ENCODE peak calls at places on chromosomes 7 and 10, in ten cellular contexts. F, O, K, U, G, H, T, V, M and C are unnamed samples. For H3K4me1, the result is how much of the 10 kb centered on the place peaks cover.

GRCh38 chr7:18689535-18689934 is 194.0 kb downstream of the HDAC9 start:
- DNase-seq in F (no peak), O (no peak), K (no peak), U (no peak), G (no peak), H (no peak), T (no peak), V (no peak), M (no peak), C (no peak)

GRCh38 chr10:11036424-11037011 is 18.8 kb downstream of the CELF2 start:
- DNase-seq in F (peak), O (no peak), K (no peak), U (no peak), G (no peak), H (no peak), T (peak), V (no peak), M (no peak), C (no peak)

GRCh38 chr7:127809285-127809702 is 157.3 kb downstream of the SND1 start:
- DNase-seq in F (no peak), O (peak), K (no peak), U (no peak), G (no peak), H (no peak), T (no peak), V (no peak), M (no peak), C (no peak)

GRCh38 chr7:136138991-136139390 is 161.8 kb upstream of the MTPN start:
- DNase-seq in F (no peak), O (no peak), K (no peak), U (no peak), G (no peak), H (no peak), T (no peak), V (no peak), M (no peak), C (no peak)

GRCh38 chr7:36034020-36034419 is 119.0 kb upstream of the EEPD1 start:
- DNase-seq in F (no peak), O (peak), K (no peak), U (no peak), G (no peak), H (no peak), T (no peak), V (no peak), M (no peak), C (no peak)

GRCh38 chr10:102453502-102453901 is 2.2 kb upstream of the C10orf95 start:
- DNase-seq in F (no peak), O (no peak), K (no peak), U (no peak), G (no peak), H (no peak), T (no peak), V (no peak), M (no peak), C (no peak)

GRCh38 chr7:29748286-29749099 is 57.8 kb upstream of the WIPF3 start:
- DNase-seq in F (peak), O (no peak), K (no peak), U (no peak), G (no peak), H (no peak), T (no peak), V (peak), M (no peak), C (no peak)

GRCh38 chr7:77655361-77655760 is 40.9 kb upstream of the RSBN1L start:
- DNase-seq in F (no peak), O (no peak), K (no peak), U (no peak), G (no peak), H (no peak), T (no peak), V (no peak), M (no peak), C (peak)

GRCh38 chr7:155665957-155666287 is 21.5 kb downstream of the RBM33 start:
- DNase-seq in F (peak), O (no peak), K (no peak), U (no peak), G (no peak), H (no peak), T (no peak), V (no peak), M (no peak), C (no peak)

DNA sequence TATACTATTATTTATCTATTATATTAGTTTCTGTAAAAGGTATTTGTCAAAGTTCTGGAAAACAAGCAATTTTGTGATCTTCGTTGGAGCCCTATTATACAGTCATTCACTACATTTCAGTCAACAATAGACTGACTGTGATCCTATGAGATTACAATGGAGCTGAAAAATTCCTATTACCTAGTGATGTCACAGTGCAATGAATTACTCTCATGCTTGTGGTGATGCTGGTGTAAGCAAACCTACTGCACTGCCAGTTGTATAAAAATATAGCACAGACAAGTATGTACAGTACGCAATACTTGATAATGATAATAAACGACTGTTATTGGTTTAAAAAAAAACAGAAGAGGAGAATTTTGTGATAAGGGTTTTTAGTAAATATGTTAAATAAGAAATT is 21.4 kb downstream of the OR6V1 start:
- DNase-seq in F (no peak), O (no peak), K (no peak), U (no peak), G (no peak), H (no peak), T (no peak), V (no peak), M (no peak), C (no peak)
- H3K4me1 ChIP-seq in F (under half), O (under half), K (under half), U (under half), G (under half), H (under half), T (under half), V (under half), M (under half), C (under half)

GRCh38 chr7:105990726-105991465 is 27.8 kb downstream of the CDHR3 start:
- DNase-seq in F (no peak), O (no peak), K (no peak), U (no peak), G (no peak), H (no peak), T (peak), V (no peak), M (no peak), C (no peak)

GRCh38 chr7:105989686-105990085 is 26.6 kb downstream of the CDHR3 start:
- DNase-seq in F (no peak), O (no peak), K (no peak), U (no peak), G (no peak), H (no peak), T (no peak), V (no peak), M (no peak), C (no peak)

GRCh38 chr7:105988277-105988676 is 25.2 kb downstream of the CDHR3 start:
- DNase-seq in F (no peak), O (no peak), K (no peak), U (no peak), G (no peak), H (no peak), T (no peak), V (no peak), M (no peak), C (no peak)

GRCh38 chr7:105992888-105993287 is 29.8 kb downstream of the CDHR3 start:
- DNase-seq in F (no peak), O (no peak), K (no peak), U (no peak), G (peak), H (no peak), T (no peak), V (peak), M (no peak), C (no peak)

GRCh38 chr7:105990141-105990540 is 27.1 kb downstream of the CDHR3 start:
- DNase-seq in F (no peak), O (no peak), K (no peak), U (no peak), G (no peak), H (no peak), T (no peak), V (no peak), M (no peak), C (no peak)
- H3K4me1 ChIP-seq in F (under half), O (under half), K (under half), U (under half), G (under half), H (under half), T (under half), V (under half), M (under half), C (under half)

DNA sequence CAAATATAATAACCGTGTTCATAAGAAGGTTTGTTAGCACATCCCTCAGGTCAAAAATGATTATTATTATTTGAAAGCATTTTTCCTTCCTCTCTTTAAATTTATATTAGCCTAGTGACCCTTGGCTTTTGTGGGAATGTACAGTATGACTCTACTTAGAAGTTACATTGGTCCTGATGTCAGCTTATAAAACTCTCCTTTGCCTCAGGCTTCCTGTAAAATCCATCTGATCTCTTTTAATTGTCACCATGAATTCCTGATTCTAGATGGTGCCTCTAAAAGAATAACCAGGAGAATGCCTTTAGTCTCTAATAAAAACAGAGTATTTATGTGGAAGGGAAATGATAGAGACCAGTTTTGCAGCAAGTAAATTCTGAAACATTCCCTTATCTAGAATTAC is 1134.4 kb downstream of the XPNPEP1 start:
- DNase-seq in F (no peak), O (no peak), K (no peak), U (no peak), G (no peak), H (no peak), T (no peak), V (no peak), M (no peak), C (no peak)
- H3K4me1 ChIP-seq in F (under half), O (under half), K (under half), U (under half), G (under half), H (under half), T (under half), V (under half), M (under half), C (under half)

GRCh38 chr10:32943854-32944661 is 14.0 kb downstream of the ITGB1 start:
- DNase-seq in F (no peak), O (no peak), K (peak), U (no peak), G (no peak), H (no peak), T (no peak), V (no peak), M (no peak), C (peak)

GRCh38 chr10:32948451-32948850 is 9.6 kb downstream of the ITGB1 start:
- DNase-seq in F (no peak), O (no peak), K (no peak), U (no peak), G (no peak), H (no peak), T (no peak), V (no peak), M (no peak), C (no peak)

GRCh38 chr10:32947586-32947985 is 10.4 kb downstream of the ITGB1 start:
- DNase-seq in F (no peak), O (no peak), K (no peak), U (no peak), G (no peak), H (no peak), T (no peak), V (no peak), M (no peak), C (no peak)

GRCh38 chr10:32943395-32943794 is 14.6 kb downstream of the ITGB1 start:
- DNase-seq in F (no peak), O (no peak), K (no peak), U (no peak), G (no peak), H (no peak), T (no peak), V (peak), M (no peak), C (no peak)

DNA sequence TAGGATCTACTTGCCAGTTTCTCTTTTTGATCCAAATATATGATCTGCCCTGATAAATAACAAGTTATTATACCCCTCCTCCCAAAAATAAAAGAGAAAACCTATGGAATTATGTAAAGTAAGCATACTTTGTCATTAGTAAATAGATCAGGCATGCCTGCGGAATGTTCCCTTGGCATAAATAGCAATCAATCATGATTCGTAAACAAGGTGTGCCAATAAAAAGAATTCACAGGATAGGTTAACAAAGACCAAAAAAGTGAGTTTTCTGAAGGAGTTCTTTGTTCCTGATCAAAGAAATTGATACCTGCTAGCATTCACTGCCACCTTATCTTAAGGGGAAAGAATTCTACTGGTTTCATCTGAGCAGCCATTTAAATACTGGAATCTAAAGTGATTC is 11.9 kb downstream of the ITGB1 start:
- DNase-seq in F (no peak), O (no peak), K (no peak), U (no peak), G (no peak), H (no peak), T (no peak), V (no peak), M (no peak), C (no peak)
- H3K4me1 ChIP-seq in F (under half), O (half or more), K (half or more), U (under half), G (under half), H (half or more), T (under half), V (half or more), M (under half), C (under half)